ENCODE peak calls at places on chromosomes 2 and 18, in nine cellular contexts. O is stomach, T is cardiac muscle cell, X is OCI-LY7, C is GM23248, R is aorta, K is iPS DF 6.9, V is neural progenitor cell, G is thoracic aorta. M is an unnamed sample. For H3K4me1, the result is how much of the 10 kb centered on the place peaks cover.

GRCh38 chr2:138421971-138422335 is 79.6 kb upstream of the SPOPL start:
- DNase-seq in V (no peak), C (peak), T (no peak), O (no peak), K (no peak), R (no peak), G (no peak), X (no peak), M (no peak)

GRCh38 chr2:119158563-119159347 is at the start of gene C1QL2:
- DNase-seq in T (peak), G (no peak), O (no peak), K (no peak), V (peak), R (no peak), X (no peak), C (peak), M (no peak)

GRCh38 chr18:33440011-33440383 is 524 bp downstream of the CCDC178 start:
- DNase-seq in O (peak), R (peak), V (peak), G (no peak), K (peak), X (peak), T (peak), C (peak), M (no peak)

GRCh38 chr2:162058973-162059668 is 14.9 kb downstream of the DPP4 start:
- DNase-seq in C (peak), V (no peak), G (no peak), R (no peak), X (no peak), T (no peak), K (no peak), O (no peak), M (no peak)

GRCh38 chr18:59272221-59272888 is 899 bp downstream of the RAX start:
- DNase-seq in X (no peak), V (peak), T (no peak), G (no peak), R (no peak), O (no peak), K (no peak), C (peak), M (peak)

GRCh38 chr2:108918156-108918845 is 70.7 kb downstream of the EDAR start:
- DNase-seq in X (no peak), K (no peak), G (no peak), C (no peak), V (peak), O (peak), T (no peak), R (no peak), M (no peak)

GRCh38 chr18:79800353-79801180 is 2.8 kb downstream of the KCNG2 start:
- DNase-seq in K (no peak), T (no peak), O (no peak), C (no peak), X (no peak), G (no peak), R (no peak), V (no peak), M (no peak)

GRCh38 chr18:43596106-43596712 is 318.9 kb upstream of the SYT4 start:
- DNase-seq in K (no peak), R (no peak), X (peak), T (peak), G (no peak), C (peak), O (no peak), V (peak), M (no peak)

GRCh38 chr2:241228860-241229516 is 40.5 kb downstream of the ANO7 start:
- DNase-seq in G (no peak), T (peak), K (no peak), O (no peak), V (no peak), C (no peak), R (peak), X (no peak), M (no peak)

GRCh38 chr2:28314968-28315367 is 77.7 kb upstream of the FOSL2 start:
- DNase-seq in C (no peak), X (no peak), K (no peak), T (no peak), R (no peak), O (no peak), G (no peak), V (no peak), M (no peak)

GRCh38 chr2:212997526-212998020 is 153.8 kb downstream of the IKZF2 start:
- DNase-seq in R (no peak), V (peak), T (no peak), X (no peak), C (no peak), O (no peak), G (no peak), K (peak), M (no peak)

GRCh38 chr2:44974064-44974715 is 32.7 kb downstream of the SIX3 start:
- DNase-seq in R (no peak), K (no peak), C (peak), G (no peak), T (peak), X (peak), V (peak), O (no peak), M (peak)

GRCh38 chr18:66560092-66560491 is 43.8 kb downstream of the CDH19 start:
- DNase-seq in O (no peak), G (no peak), V (peak), X (no peak), T (peak), K (peak), R (no peak), C (peak), M (no peak)

GRCh38 chr18:49768051-49768391 is 45.3 kb downstream of the ACAA2 start:
- DNase-seq in C (peak), O (peak), G (no peak), T (peak), V (peak), K (peak), R (no peak), X (no peak), M (no peak)

GRCh38 chr2:91748869-91749268 is 3057.4 kb downstream of the RPIA start:
- DNase-seq in K (no peak), R (no peak), T (no peak), X (no peak), V (no peak), C (peak), G (no peak), O (no peak), M (no peak)

GRCh38 chr2:101238930-101239759 is 13.5 kb upstream of the CNOT11 start:
- DNase-seq in R (no peak), X (no peak), T (no peak), K (no peak), V (no peak), C (no peak), G (no peak), O (peak), M (no peak)

GRCh38 chr18:46325836-46326235 is 221.7 kb downstream of the HAUS1 start:
- DNase-seq in K (no peak), T (no peak), R (no peak), O (no peak), C (no peak), V (no peak), X (no peak), G (no peak), M (no peak)

GRCh38 chr2:104873689-104874054 is 19.8 kb downstream of the POU3F3 start:
- DNase-seq in T (no peak), R (no peak), O (no peak), K (no peak), V (peak), X (no peak), G (no peak), C (no peak), M (no peak)

GRCh38 chr18:75305984-75306383 is 95.4 kb downstream of the TSHZ1 start:
- DNase-seq in O (no peak), V (no peak), K (no peak), R (no peak), T (no peak), G (no peak), X (no peak), C (no peak), M (no peak)

GRCh38 chr2:201369762-201370161 is 12.6 kb upstream of the FLACC1 start:
- DNase-seq in K (no peak), X (no peak), G (no peak), O (no peak), T (no peak), V (no peak), C (no peak), R (no peak), M (no peak)

GRCh38 chr2:26448651-26449050 is 29.3 kb downstream of the OTOF start:
- DNase-seq in X (no peak), O (no peak), C (no peak), V (no peak), R (no peak), G (no peak), K (no peak), T (no peak), M (no peak)

GRCh38 chr2:109215866-109216265 is 86.9 kb downstream of the SH3RF3 start:
- DNase-seq in R (no peak), T (no peak), K (no peak), V (no peak), C (no peak), X (no peak), O (no peak), G (no peak), M (no peak)

GRCh38 chr2:22947741-22948140 is 437.2 kb upstream of the KLHL29 start:
- DNase-seq in G (no peak), O (no peak), C (no peak), V (no peak), K (no peak), T (no peak), X (no peak), R (no peak), M (no peak)

GRCh38 chr18:12278765-12279682 is 24.9 kb downstream of the CIDEA start:
- DNase-seq in O (peak), C (peak), G (peak), T (peak), R (peak), X (no peak), K (no peak), V (peak), M (no peak)

GRCh38 chr2:110877031-110877827 is 144.9 kb downstream of the ACOXL start:
- DNase-seq in R (no peak), O (no peak), X (no peak), T (peak), K (no peak), G (no peak), V (no peak), C (no peak), M (no peak)

GRCh38 chr18:37419272-37419671 is 146.3 kb downstream of the CELF4 start:
- DNase-seq in R (no peak), K (no peak), C (peak), G (no peak), V (no peak), X (no peak), T (no peak), O (no peak), M (no peak)

GRCh38 chr2:217288472-217289063 is 428.7 kb upstream of the TNP1 start:
- DNase-seq in T (no peak), V (no peak), G (no peak), R (no peak), C (no peak), O (no peak), K (no peak), X (no peak), M (no peak)

GRCh38 chr2:220648628-220649027 is 923.5 kb downstream of the EPHA4 start:
- DNase-seq in R (no peak), T (no peak), V (no peak), K (no peak), G (no peak), O (no peak), C (no peak), X (no peak), M (no peak)

GRCh38 chr18:58213931-58214431 is 170.0 kb downstream of the NEDD4L start:
- DNase-seq in V (no peak), K (no peak), O (no peak), C (peak), G (no peak), T (no peak), R (no peak), X (no peak), M (no peak)

GRCh38 chr2:168119519-168120141 is 127.8 kb downstream of the STK39 start:
- DNase-seq in C (peak), T (peak), V (peak), X (peak), K (peak), O (no peak), R (no peak), G (no peak), M (no peak)

GRCh38 chr2:212344131-212344530 is 194.5 kb downstream of the ERBB4 start:
- DNase-seq in K (no peak), V (no peak), O (no peak), G (no peak), C (no peak), T (no peak), X (no peak), R (no peak), M (no peak)

GRCh38 chr2:205762883-205763282 is 80.6 kb downstream of the NRP2 start:
- DNase-seq in G (no peak), R (no peak), O (no peak), X (no peak), K (no peak), V (no peak), C (peak), T (no peak), M (no peak)

GRCh38 chr2:224941958-224942357 is 100.3 kb downstream of the DOCK10 start:
- DNase-seq in V (peak), K (no peak), C (no peak), G (no peak), X (no peak), R (no peak), O (no peak), T (no peak), M (no peak)
- H3K4me1 ChIP-seq in V (under half), K (under half), C (under half), G (under half), X (half or more), R (under half), O (under half), T (under half), M (half or more)

GRCh38 chr2:29583104-29583503 is 338.3 kb downstream of the ALK start:
- DNase-seq in V (no peak), T (no peak), K (no peak), R (no peak), G (no peak), C (peak), X (no peak), O (peak), M (no peak)
- H3K27ac ChIP-seq in V (no peak), T (no peak), K (no peak), R (no peak), G (no peak), C (no peak), X (no peak), O (no peak), M (no peak)

DNA sequence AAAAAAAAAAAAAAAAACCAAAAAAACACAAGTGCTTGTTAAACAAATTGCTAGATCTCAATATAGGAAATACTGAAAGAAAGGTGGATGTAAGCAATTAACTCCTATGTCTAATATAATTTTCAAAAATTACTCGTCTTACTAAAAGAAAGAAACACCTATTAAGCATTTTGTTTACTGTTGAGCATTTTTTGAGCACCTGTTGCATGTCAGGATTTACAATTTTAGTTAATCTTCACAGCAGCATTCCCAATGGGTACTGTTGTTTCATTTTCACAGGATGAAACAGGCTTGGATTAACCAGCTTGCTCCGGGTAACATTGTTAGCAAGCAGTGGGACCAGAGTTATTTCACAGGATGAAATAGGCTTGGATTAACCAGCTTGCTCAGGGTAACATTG is 4.8 kb downstream of the ZNF638 start:
- DNase-seq in G (no peak), X (no peak), C (no peak), R (no peak), K (no peak), V (peak), O (no peak), T (no peak), M (no peak)
- H3K4me1 ChIP-seq in G (under half), X (under half), C (under half), R (under half), K (under half), V (half or more), O (half or more), T (under half), M (half or more)

GRCh38 chr2:64591188-64591587 is 62.5 kb downstream of the SERTAD2 start:
- DNase-seq in T (no peak), O (no peak), C (no peak), G (no peak), K (no peak), X (no peak), V (no peak), R (no peak), M (no peak)
- H3K27ac ChIP-seq in T (no peak), O (no peak), C (no peak), G (no peak), K (no peak), X (no peak), V (peak), R (no peak), M (no peak)

GRCh38 chr2:106098081-106098480 is 96.0 kb downstream of the UXS1 start:
- DNase-seq in V (peak), O (no peak), T (peak), R (no peak), C (peak), K (no peak), X (peak), G (no peak), M (no peak)
- H3K4me1 ChIP-seq in V (under half), O (under half), T (under half), R (under half), C (under half), K (under half), X (under half), G (under half), M (half or more)

GRCh38 chr2:12734914-12735654 is 18.3 kb downstream of the TRIB2 start:
- DNase-seq in G (no peak), K (no peak), V (no peak), X (no peak), T (peak), C (no peak), R (no peak), O (no peak), M (no peak)

GRCh38 chr2:12731701-12732280 is 15.1 kb downstream of the TRIB2 start:
- DNase-seq in V (peak), O (no peak), T (no peak), X (peak), G (no peak), C (no peak), K (no peak), R (no peak), M (no peak)

GRCh38 chr2:12732663-12733062 is 15.9 kb downstream of the TRIB2 start:
- DNase-seq in V (no peak), G (no peak), R (no peak), X (no peak), K (no peak), C (no peak), T (no peak), O (no peak), M (no peak)

GRCh38 chr2:12730265-12730664 is 13.5 kb downstream of the TRIB2 start:
- DNase-seq in T (no peak), V (no peak), O (no peak), K (no peak), C (no peak), R (no peak), X (no peak), G (no peak), M (no peak)

DNA sequence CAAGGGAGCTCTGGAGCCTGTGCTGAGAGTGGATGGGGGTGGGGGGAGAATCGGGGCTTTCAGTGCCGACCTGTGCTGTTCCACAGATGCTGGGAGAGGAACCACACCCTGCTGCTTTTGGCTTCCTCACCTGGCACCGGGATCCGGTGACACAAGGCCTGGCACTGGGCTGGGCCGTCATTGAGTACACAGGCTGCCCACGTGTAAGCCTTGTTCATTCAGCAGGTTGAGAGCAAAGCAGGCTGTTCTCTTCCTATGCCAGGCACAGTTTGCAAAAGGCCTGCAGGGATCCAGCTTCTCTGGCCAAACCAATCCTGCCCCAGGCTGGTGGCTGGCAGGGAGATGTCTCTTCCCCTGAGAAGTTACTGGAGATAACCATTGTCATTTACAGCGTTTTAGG is 17.1 kb downstream of the TRIB2 start:
- DNase-seq in V (no peak), R (no peak), O (peak), X (no peak), T (no peak), G (no peak), C (no peak), K (no peak), M (no peak)
- H3K27ac ChIP-seq in V (no peak), R (no peak), O (peak), X (no peak), T (peak), G (no peak), C (no peak), K (no peak), M (no peak)

GRCh38 chr2:118102433-118103082 is 14.3 kb downstream of the INSIG2 start:
- DNase-seq in X (no peak), C (peak), V (no peak), T (no peak), O (no peak), K (no peak), G (no peak), R (no peak), M (no peak)

GRCh38 chr2:118095610-118096009 is 7.3 kb downstream of the INSIG2 start:
- DNase-seq in T (no peak), V (no peak), R (no peak), C (peak), X (no peak), O (no peak), K (no peak), G (no peak), M (no peak)

GRCh38 chr2:118094503-118094902 is 6.2 kb downstream of the INSIG2 start:
- DNase-seq in C (no peak), R (no peak), K (no peak), T (no peak), X (no peak), V (no peak), O (no peak), G (no peak), M (no peak)

GRCh38 chr2:118097657-118098056 is 9.4 kb downstream of the INSIG2 start:
- DNase-seq in X (no peak), C (no peak), G (no peak), O (no peak), R (no peak), V (no peak), K (no peak), T (no peak), M (no peak)

GRCh38 chr2:118098307-118098706 is 10.0 kb downstream of the INSIG2 start:
- DNase-seq in K (no peak), G (no peak), O (no peak), V (no peak), T (no peak), C (no peak), R (no peak), X (no peak), M (no peak)
- H3K4me1 ChIP-seq in K (under half), G (under half), O (under half), V (under half), T (under half), C (under half), R (under half), X (under half), M (under half)

DNA sequence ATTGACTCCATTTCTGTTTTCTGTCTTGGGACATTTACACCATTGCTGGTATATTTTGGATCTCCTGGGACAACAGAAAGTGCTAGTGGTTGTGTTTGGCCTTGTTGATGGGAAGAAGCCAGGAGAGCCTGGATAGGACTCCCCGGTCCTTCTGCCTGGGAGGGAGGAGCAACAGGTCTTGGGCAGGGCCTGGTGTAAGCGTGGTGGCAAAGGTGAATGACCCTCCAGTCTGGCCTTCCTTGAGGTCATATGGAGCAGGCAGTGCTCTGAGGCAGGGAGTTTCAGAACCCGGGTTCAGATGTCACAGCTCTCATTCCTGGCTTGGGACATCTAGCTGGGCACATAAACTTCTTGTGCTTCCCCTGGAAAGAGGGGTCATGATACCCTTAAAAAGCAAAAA is 56.0 kb upstream of the RBM44 start:
- DNase-seq in C (no peak), R (no peak), O (no peak), G (no peak), T (no peak), K (no peak), V (no peak), X (no peak), M (no peak)
- H3K27ac ChIP-seq in C (no peak), R (no peak), O (peak), G (peak), T (no peak), K (no peak), V (no peak), X (no peak), M (no peak)